ENCODE peak calls at places on chromosomes 13 and 19, in eight cellular contexts. M is skeletal muscle cell; L is GM23338; W is mucosa of descending colon; G is right lobe of liver; H is CD8-positive, alpha-beta memory T cell; I is aorta; F is endodermal cell. Q is an unnamed sample.

GRCh38 chr13:98284677-98285076 is 107.6 kb upstream of the RNF113B start:
- DNase-seq in M (no peak), L (no peak), W (no peak), G (no peak), H (no peak), I (no peak), F (no peak), Q (no peak)

GRCh38 chr19:23787106-23787505 is 28.4 kb upstream of the ZNF681 start:
- DNase-seq in M (no peak), L (no peak), W (no peak), G (no peak), H (no peak), I (no peak), F (no peak), Q (no peak)

GRCh38 chr13:112928958-112929777 is 39.8 kb upstream of the MCF2L start:
- DNase-seq in M (no peak), L (no peak), W (no peak), G (peak), H (no peak), I (peak), F (no peak), Q (peak)

GRCh38 chr19:57027360-57027759 is 92.4 kb upstream of the USP29 start:
- DNase-seq in M (no peak), L (no peak), W (no peak), G (no peak), H (no peak), I (no peak), F (no peak), Q (no peak)

GRCh38 chr13:39379667-39380655 is 223.0 kb downstream of the LHFPL6 start:
- DNase-seq in M (no peak), L (no peak), W (no peak), G (no peak), H (no peak), I (no peak), F (no peak), Q (no peak)

GRCh38 chr19:53507523-53508442 is 30.2 kb upstream of the ZNF331 start:
- DNase-seq in M (no peak), L (no peak), W (no peak), G (no peak), H (no peak), I (no peak), F (no peak), Q (no peak)

GRCh38 chr13:27621366-27622101 is at the start of gene POLR1D:
- DNase-seq in M (no peak), L (peak), W (peak), G (peak), H (peak), I (peak), F (peak), Q (peak)

GRCh38 chr13:26255717-26256277 is 1.9 kb downstream of the CDK8 start:
- DNase-seq in M (no peak), L (no peak), W (no peak), G (no peak), H (no peak), I (no peak), F (no peak), Q (no peak)

GRCh38 chr13:20997301-20998061 is 63.9 kb downstream of the LATS2 start:
- DNase-seq in M (peak), L (peak), W (no peak), G (no peak), H (no peak), I (peak), F (peak), Q (no peak)

GRCh38 chr13:24178847-24179845 is 18.6 kb downstream of the SPATA13 start:
- DNase-seq in M (no peak), L (no peak), W (no peak), G (no peak), H (no peak), I (no peak), F (no peak), Q (no peak)

GRCh38 chr13:98065468-98065867 is 77.4 kb upstream of the FARP1 start:
- DNase-seq in M (no peak), L (no peak), W (no peak), G (no peak), H (no peak), I (no peak), F (no peak), Q (no peak)

GRCh38 chr19:31127132-31127967 is 221.9 kb downstream of the TSHZ3 start:
- DNase-seq in M (peak), L (no peak), W (no peak), G (no peak), H (no peak), I (peak), F (peak), Q (no peak)

GRCh38 chr19:46625731-46626130 is 842 bp upstream of the PTGIR start:
- DNase-seq in M (no peak), L (no peak), W (no peak), G (no peak), H (no peak), I (no peak), F (no peak), Q (no peak)
- H3K4me3 ChIP-seq in M (no peak), L (no peak), W (no peak), G (no peak), H (no peak), I (no peak), F (no peak), Q (no peak)

DNA sequence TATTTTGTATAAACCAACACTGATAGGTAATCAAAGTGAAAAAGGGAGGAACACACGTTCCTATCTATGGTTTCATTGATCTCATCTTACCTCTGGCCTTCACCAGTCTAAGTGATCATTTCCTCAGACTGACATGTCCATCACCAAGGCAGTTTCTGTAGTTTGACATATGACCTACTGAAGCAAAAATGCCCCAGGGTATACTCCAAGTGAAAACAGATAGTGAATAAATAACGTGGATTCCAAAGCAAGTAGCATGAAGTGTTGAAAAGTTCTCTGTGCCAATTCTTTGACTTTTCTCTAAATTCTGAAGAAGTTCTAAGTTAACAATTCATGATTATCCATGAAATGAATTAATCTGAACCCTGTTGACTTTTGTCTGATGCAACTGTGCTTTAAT is 334.2 kb upstream of the SGCG start:
- DNase-seq in M (no peak), L (no peak), W (no peak), G (no peak), H (no peak), I (no peak), F (no peak), Q (no peak)
- H3K4me3 ChIP-seq in M (no peak), L (no peak), W (no peak), G (no peak), H (no peak), I (no peak), F (no peak), Q (no peak)

DNA sequence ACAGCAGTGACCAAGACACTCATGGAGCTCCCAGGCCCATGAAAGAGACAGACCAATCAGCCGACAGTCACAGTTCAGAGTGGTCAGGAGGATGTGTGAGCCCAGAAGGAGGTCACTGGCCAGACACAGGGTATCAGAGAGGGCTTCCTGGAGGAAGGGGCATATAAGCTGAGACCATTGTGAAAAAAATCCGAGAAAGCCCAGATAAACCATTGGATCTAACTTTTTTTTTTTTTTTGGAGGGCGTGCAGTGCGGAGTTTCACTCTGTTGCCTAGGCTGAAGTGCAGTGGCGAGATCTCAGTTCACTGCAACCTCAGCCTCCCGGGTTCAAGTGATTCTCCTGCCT is 4.2 kb downstream of the ITPKC start:
- DNase-seq in M (no peak), L (no peak), W (no peak), G (no peak), H (no peak), I (no peak), F (no peak), Q (no peak)
- H3K4me3 ChIP-seq in M (peak), L (no peak), W (no peak), G (no peak), H (no peak), I (no peak), F (no peak), Q (no peak)

DNA sequence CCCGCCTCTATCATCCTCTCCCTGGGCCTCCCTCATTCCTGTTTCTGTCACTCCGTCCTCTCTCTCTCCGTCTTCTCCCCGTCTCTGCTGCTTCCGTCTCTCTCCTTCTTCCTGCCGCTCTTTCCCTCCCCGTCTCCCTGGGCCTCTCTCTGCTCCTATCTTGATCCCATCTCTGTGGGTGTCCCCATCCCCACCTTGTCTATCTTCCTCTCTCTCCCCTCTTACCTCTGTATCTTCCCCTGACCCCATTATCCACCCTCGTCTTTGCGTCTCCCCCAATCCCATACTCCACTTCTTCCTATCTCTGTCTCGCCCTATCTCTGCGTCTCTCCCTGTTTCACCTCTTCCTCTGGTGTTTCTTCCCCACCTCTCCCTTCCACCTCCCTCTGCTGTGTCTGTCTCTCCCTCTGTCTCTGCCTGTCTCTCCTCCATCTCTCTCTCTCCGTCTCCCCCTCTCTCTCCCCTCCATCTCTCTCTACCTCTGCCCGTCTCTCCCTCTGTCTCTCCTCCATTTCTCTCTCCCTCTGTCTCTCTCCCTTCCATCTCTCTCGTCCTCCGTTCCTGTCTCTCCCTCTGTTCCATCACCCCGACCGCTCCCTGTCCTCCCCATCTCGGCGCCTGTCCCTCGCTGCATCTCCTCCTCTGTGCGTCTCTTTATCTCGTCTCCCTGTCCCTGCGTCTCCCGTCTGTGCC is 4.3 kb downstream of the GRIN2D start:
- DNase-seq in M (no peak), L (no peak), W (no peak), G (no peak), H (no peak), I (no peak), F (peak), Q (peak)
- H3K4me3 ChIP-seq in M (peak), L (peak), W (no peak), G (no peak), H (peak), I (no peak), F (peak), Q (peak)

GRCh38 chr13:100533588-100534041 is 55.0 kb downstream of the GGACT start:
- DNase-seq in M (no peak), L (no peak), W (no peak), G (peak), H (no peak), I (no peak), F (peak), Q (peak)
- H3K4me3 ChIP-seq in M (no peak), L (no peak), W (no peak), G (peak), H (no peak), I (no peak), F (no peak), Q (no peak)

GRCh38 chr19:45554481-45554880 is 30.1 kb downstream of the OPA3 start:
- DNase-seq in M (no peak), L (no peak), W (no peak), G (no peak), H (no peak), I (no peak), F (no peak), Q (no peak)

GRCh38 chr19:45558399-45558878 is 26.2 kb downstream of the OPA3 start:
- DNase-seq in M (no peak), L (peak), W (peak), G (no peak), H (peak), I (peak), F (peak), Q (peak)

GRCh38 chr19:45547965-45548609 is 36.5 kb downstream of the OPA3 start:
- DNase-seq in M (no peak), L (no peak), W (peak), G (no peak), H (no peak), I (no peak), F (no peak), Q (peak)

GRCh38 chr19:45556835-45557234 is 27.8 kb downstream of the OPA3 start:
- DNase-seq in M (no peak), L (no peak), W (no peak), G (no peak), H (no peak), I (no peak), F (no peak), Q (no peak)

DNA sequence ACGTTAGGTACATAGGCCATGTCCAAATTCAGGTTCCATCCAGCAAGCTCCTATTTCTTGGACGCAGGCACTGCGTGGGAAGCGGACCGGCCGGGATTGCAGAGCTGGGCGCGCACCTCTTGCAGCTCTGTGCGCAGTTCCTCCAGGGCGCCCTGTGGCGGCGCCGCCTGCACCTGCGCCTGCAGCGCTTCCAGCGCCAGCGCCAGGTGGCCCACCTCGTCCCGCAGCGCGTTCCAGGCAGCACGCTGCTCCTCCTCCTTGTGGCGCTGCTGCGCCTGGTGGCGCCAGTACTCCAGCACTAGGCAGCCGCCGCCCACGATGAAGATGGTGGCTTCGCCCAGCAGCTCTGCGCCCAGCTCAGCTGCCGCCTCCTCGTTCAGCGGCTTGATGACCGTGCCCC is 31.1 kb downstream of the OPA3 start:
- DNase-seq in M (no peak), L (peak), W (peak), G (no peak), H (no peak), I (no peak), F (peak), Q (peak)
- H3K4me3 ChIP-seq in M (no peak), L (peak), W (no peak), G (no peak), H (no peak), I (no peak), F (no peak), Q (no peak)

GRCh38 chr19:40687525-40688016 is 2.9 kb downstream of the NUMBL start:
- DNase-seq in M (peak), L (no peak), W (peak), G (no peak), H (no peak), I (peak), F (no peak), Q (peak)
- H3K4me3 ChIP-seq in M (peak), L (no peak), W (no peak), G (no peak), H (no peak), I (no peak), F (no peak), Q (no peak)

DNA sequence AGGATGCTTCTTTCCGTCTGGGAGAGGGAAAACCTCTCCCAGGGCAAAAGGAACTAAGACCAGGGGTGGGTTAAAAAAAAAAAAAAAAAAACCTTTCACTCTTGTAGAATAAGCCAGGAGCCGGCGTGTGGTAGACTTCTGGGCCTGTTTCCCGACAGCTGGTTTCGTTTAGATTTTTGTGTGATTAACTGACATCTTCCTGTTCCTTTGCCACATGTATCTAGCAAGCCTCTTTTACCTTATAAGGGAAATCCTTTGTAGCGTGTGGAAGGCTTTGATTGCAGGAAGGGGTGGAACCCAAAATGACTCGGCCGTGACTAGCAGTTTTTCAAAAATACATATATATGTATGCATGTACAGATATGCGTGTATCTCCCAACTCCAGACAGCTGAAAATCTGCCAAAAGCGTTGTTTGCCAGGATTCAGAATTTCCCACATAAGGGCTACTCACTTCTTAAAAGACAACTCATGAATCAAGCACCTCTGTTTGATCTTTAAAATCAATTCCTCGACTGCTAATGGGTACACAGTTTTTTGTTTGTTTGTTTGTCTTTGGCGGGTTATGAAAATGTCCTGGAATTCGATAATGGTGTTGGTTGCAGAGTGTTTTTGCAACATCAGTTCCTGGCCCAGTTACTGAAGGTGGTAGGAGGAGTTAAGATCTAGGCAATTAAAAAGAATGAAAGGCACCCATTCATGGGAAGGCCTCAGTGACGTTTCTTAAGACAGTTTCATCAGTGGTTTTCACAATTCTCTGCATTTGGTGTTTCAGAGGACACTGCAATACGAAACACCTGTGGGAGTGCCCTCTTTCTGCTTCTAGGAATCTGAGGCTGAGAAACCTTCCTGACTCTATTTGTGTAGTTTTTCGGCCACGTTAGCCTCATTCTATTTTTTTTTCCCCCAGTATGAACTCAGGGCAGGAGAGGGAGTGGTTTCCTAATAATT is 2.7 kb downstream of the TPM4 start:
- DNase-seq in M (peak), L (peak), W (peak), G (no peak), H (peak), I (peak), F (peak), Q (peak)
- H3K4me3 ChIP-seq in M (peak), L (peak), W (no peak), G (no peak), H (peak), I (peak), F (peak), Q (peak)

Q was measured in Peyer's patch.